ENCODE peak calls at places on chromosomes 2 and 18, in eight cellular contexts. One of them, this sample, is unnamed.
A peak's percentile ranks its signal among the peaks of the same experiment; 100 is the strongest.

GRCh38 chr2:10234013-10234306 is 68.7 kb upstream of the HPCAL1 start:
- DNase-seq in HCT116: no peak
- DNase-seq in myocyte: no peak
- DNase-seq in CD8-positive, alpha-beta memory T cell: no peak
- DNase-seq in cardiac fibroblast: no peak
- DNase-seq in mucosa of gallbladder: no peak
- DNase-seq in stimulated activated CD4-positive, alpha-beta T cell treated with anti-CD3 and anti-CD28 coated beads, Interleukin-12 subunit alpha, Interleukin-12 subunit beta, amount 100 ng/mL, for 4 hours: no peak
- DNase-seq in activated CD8-positive, alpha-beta T cell treated with anti-CD3 and anti-CD28 coated beads, Interleukin-2, amount 10 ng/mL, durations not matched to agents 7 days and 5 days: no peak
- DNase-seq in this sample: no peak

GRCh38 chr2:1115843-1116539 is 165.3 kb downstream of the SNTG2 start:
- DNase-seq in myocyte: no peak
- DNase-seq in stimulated activated CD4-positive, alpha-beta T cell treated with anti-CD3 and anti-CD28 coated beads, Interleukin-12 subunit alpha, Interleukin-12 subunit beta, amount 100 ng/mL, for 4 hours: no peak
- DNase-seq in CD8-positive, alpha-beta memory T cell: no peak
- DNase-seq in HCT116: no peak
- DNase-seq in activated CD8-positive, alpha-beta T cell treated with anti-CD3 and anti-CD28 coated beads, Interleukin-2, amount 10 ng/mL, durations not matched to agents 7 days and 5 days: no peak
- DNase-seq in cardiac fibroblast: no peak
- DNase-seq in mucosa of gallbladder: no peak
- DNase-seq in this sample: no peak

GRCh38 chr2:7813541-7814310 is 868.1 kb upstream of the ID2 start:
- DNase-seq in mucosa of gallbladder: no peak
- DNase-seq in activated CD8-positive, alpha-beta T cell treated with anti-CD3 and anti-CD28 coated beads, Interleukin-2, amount 10 ng/mL, durations not matched to agents 7 days and 5 days: no peak
- DNase-seq in stimulated activated CD4-positive, alpha-beta T cell treated with anti-CD3 and anti-CD28 coated beads, Interleukin-12 subunit alpha, Interleukin-12 subunit beta, amount 100 ng/mL, for 4 hours: no peak
- DNase-seq in myocyte: no peak
- DNase-seq in cardiac fibroblast: peak; percentile 46
- DNase-seq in CD8-positive, alpha-beta memory T cell: no peak
- DNase-seq in HCT116: no peak
- DNase-seq in this sample: no peak

GRCh38 chr2:180660207-180660606 is 320.2 kb upstream of the UBE2E3 start:
- DNase-seq in CD8-positive, alpha-beta memory T cell: no peak
- DNase-seq in HCT116: no peak
- DNase-seq in mucosa of gallbladder: no peak
- DNase-seq in myocyte: no peak
- DNase-seq in activated CD8-positive, alpha-beta T cell treated with anti-CD3 and anti-CD28 coated beads, Interleukin-2, amount 10 ng/mL, durations not matched to agents 7 days and 5 days: no peak
- DNase-seq in cardiac fibroblast: no peak
- DNase-seq in stimulated activated CD4-positive, alpha-beta T cell treated with anti-CD3 and anti-CD28 coated beads, Interleukin-12 subunit alpha, Interleukin-12 subunit beta, amount 100 ng/mL, for 4 hours: no peak
- DNase-seq in this sample: no peak

GRCh38 chr2:119367472-119368099 is 809 bp downstream of the DBI start:
- DNase-seq in CD8-positive, alpha-beta memory T cell: peak; percentile 29
- DNase-seq in stimulated activated CD4-positive, alpha-beta T cell treated with anti-CD3 and anti-CD28 coated beads, Interleukin-12 subunit alpha, Interleukin-12 subunit beta, amount 100 ng/mL, for 4 hours: peak; percentile 39
- DNase-seq in myocyte: peak; percentile 75
- DNase-seq in cardiac fibroblast: no peak
- DNase-seq in activated CD8-positive, alpha-beta T cell treated with anti-CD3 and anti-CD28 coated beads, Interleukin-2, amount 10 ng/mL, durations not matched to agents 7 days and 5 days: peak; percentile 68
- DNase-seq in mucosa of gallbladder: no peak
- DNase-seq in HCT116: no peak
- DNase-seq in this sample: peak; percentile 62

GRCh38 chr18:38077219-38077618 is 511.6 kb upstream of the CELF4 start:
- DNase-seq in mucosa of gallbladder: peak; percentile 10
- DNase-seq in HCT116: no peak
- DNase-seq in cardiac fibroblast: no peak
- DNase-seq in activated CD8-positive, alpha-beta T cell treated with anti-CD3 and anti-CD28 coated beads, Interleukin-2, amount 10 ng/mL, durations not matched to agents 7 days and 5 days: no peak
- DNase-seq in myocyte: no peak
- DNase-seq in CD8-positive, alpha-beta memory T cell: no peak
- DNase-seq in stimulated activated CD4-positive, alpha-beta T cell treated with anti-CD3 and anti-CD28 coated beads, Interleukin-12 subunit alpha, Interleukin-12 subunit beta, amount 100 ng/mL, for 4 hours: no peak
- DNase-seq in this sample: no peak

GRCh38 chr2:134900151-134900550 is 18.5 kb upstream of the CCNT2 start:
- DNase-seq in HCT116: no peak
- DNase-seq in activated CD8-positive, alpha-beta T cell treated with anti-CD3 and anti-CD28 coated beads, Interleukin-2, amount 10 ng/mL, durations not matched to agents 7 days and 5 days: no peak
- DNase-seq in mucosa of gallbladder: no peak
- DNase-seq in cardiac fibroblast: peak; percentile 48
- DNase-seq in CD8-positive, alpha-beta memory T cell: no peak
- DNase-seq in myocyte: peak; percentile 72
- DNase-seq in stimulated activated CD4-positive, alpha-beta T cell treated with anti-CD3 and anti-CD28 coated beads, Interleukin-12 subunit alpha, Interleukin-12 subunit beta, amount 100 ng/mL, for 4 hours: no peak
- DNase-seq in this sample: no peak

GRCh38 chr2:237591379-237591881 is 896 bp upstream of the RAB17 start:
- DNase-seq in myocyte: no peak
- DNase-seq in mucosa of gallbladder: no peak
- DNase-seq in HCT116: peak; percentile 28
- DNase-seq in cardiac fibroblast: no peak
- DNase-seq in activated CD8-positive, alpha-beta T cell treated with anti-CD3 and anti-CD28 coated beads, Interleukin-2, amount 10 ng/mL, durations not matched to agents 7 days and 5 days: peak; percentile 51
- DNase-seq in CD8-positive, alpha-beta memory T cell: no peak
- DNase-seq in stimulated activated CD4-positive, alpha-beta T cell treated with anti-CD3 and anti-CD28 coated beads, Interleukin-12 subunit alpha, Interleukin-12 subunit beta, amount 100 ng/mL, for 4 hours: no peak
- DNase-seq in this sample: peak; percentile 47

GRCh38 chr2:157473585-157473984 is 29.7 kb upstream of the CYTIP start:
- DNase-seq in myocyte: no peak
- DNase-seq in mucosa of gallbladder: no peak
- DNase-seq in stimulated activated CD4-positive, alpha-beta T cell treated with anti-CD3 and anti-CD28 coated beads, Interleukin-12 subunit alpha, Interleukin-12 subunit beta, amount 100 ng/mL, for 4 hours: no peak
- DNase-seq in cardiac fibroblast: peak; percentile 41
- DNase-seq in CD8-positive, alpha-beta memory T cell: no peak
- DNase-seq in HCT116: no peak
- DNase-seq in activated CD8-positive, alpha-beta T cell treated with anti-CD3 and anti-CD28 coated beads, Interleukin-2, amount 10 ng/mL, durations not matched to agents 7 days and 5 days: no peak
- DNase-seq in this sample: no peak

GRCh38 chr2:239636808-239637207 is 236.0 kb upstream of the HDAC4 start:
- DNase-seq in cardiac fibroblast: no peak
- DNase-seq in CD8-positive, alpha-beta memory T cell: no peak
- DNase-seq in myocyte: no peak
- DNase-seq in activated CD8-positive, alpha-beta T cell treated with anti-CD3 and anti-CD28 coated beads, Interleukin-2, amount 10 ng/mL, durations not matched to agents 7 days and 5 days: no peak
- DNase-seq in HCT116: no peak
- DNase-seq in mucosa of gallbladder: no peak
- DNase-seq in stimulated activated CD4-positive, alpha-beta T cell treated with anti-CD3 and anti-CD28 coated beads, Interleukin-12 subunit alpha, Interleukin-12 subunit beta, amount 100 ng/mL, for 4 hours: no peak
- DNase-seq in this sample: no peak

GRCh38 chr2:109659356-109660045 is 45.3 kb downstream of the SOWAHC start:
- DNase-seq in HCT116: no peak
- DNase-seq in myocyte: peak; percentile 43
- DNase-seq in mucosa of gallbladder: no peak
- DNase-seq in activated CD8-positive, alpha-beta T cell treated with anti-CD3 and anti-CD28 coated beads, Interleukin-2, amount 10 ng/mL, durations not matched to agents 7 days and 5 days: no peak
- DNase-seq in stimulated activated CD4-positive, alpha-beta T cell treated with anti-CD3 and anti-CD28 coated beads, Interleukin-12 subunit alpha, Interleukin-12 subunit beta, amount 100 ng/mL, for 4 hours: no peak
- DNase-seq in CD8-positive, alpha-beta memory T cell: no peak
- DNase-seq in cardiac fibroblast: no peak
- DNase-seq in this sample: no peak

GRCh38 chr2:11778923-11779757 is 32.7 kb downstream of the LPIN1 start:
- DNase-seq in cardiac fibroblast: peak; percentile 75
- DNase-seq in mucosa of gallbladder: peak; percentile 72
- DNase-seq in HCT116: peak; percentile 34
- DNase-seq in CD8-positive, alpha-beta memory T cell: peak; percentile 73
- DNase-seq in stimulated activated CD4-positive, alpha-beta T cell treated with anti-CD3 and anti-CD28 coated beads, Interleukin-12 subunit alpha, Interleukin-12 subunit beta, amount 100 ng/mL, for 4 hours: peak; percentile 89
- DNase-seq in activated CD8-positive, alpha-beta T cell treated with anti-CD3 and anti-CD28 coated beads, Interleukin-2, amount 10 ng/mL, durations not matched to agents 7 days and 5 days: peak; percentile 90
- DNase-seq in myocyte: peak; percentile 74
- DNase-seq in this sample: peak; percentile 88

GRCh38 chr18:51370996-51371395 is 173.5 kb upstream of the MEX3C start:
- DNase-seq in CD8-positive, alpha-beta memory T cell: no peak
- DNase-seq in myocyte: no peak
- DNase-seq in cardiac fibroblast: no peak
- DNase-seq in HCT116: no peak
- DNase-seq in activated CD8-positive, alpha-beta T cell treated with anti-CD3 and anti-CD28 coated beads, Interleukin-2, amount 10 ng/mL, durations not matched to agents 7 days and 5 days: no peak
- DNase-seq in mucosa of gallbladder: no peak
- DNase-seq in stimulated activated CD4-positive, alpha-beta T cell treated with anti-CD3 and anti-CD28 coated beads, Interleukin-12 subunit alpha, Interleukin-12 subunit beta, amount 100 ng/mL, for 4 hours: no peak
- DNase-seq in this sample: no peak

GRCh38 chr18:46325836-46326235 is 221.7 kb downstream of the HAUS1 start:
- DNase-seq in stimulated activated CD4-positive, alpha-beta T cell treated with anti-CD3 and anti-CD28 coated beads, Interleukin-12 subunit alpha, Interleukin-12 subunit beta, amount 100 ng/mL, for 4 hours: no peak
- DNase-seq in activated CD8-positive, alpha-beta T cell treated with anti-CD3 and anti-CD28 coated beads, Interleukin-2, amount 10 ng/mL, durations not matched to agents 7 days and 5 days: no peak
- DNase-seq in myocyte: no peak
- DNase-seq in CD8-positive, alpha-beta memory T cell: no peak
- DNase-seq in cardiac fibroblast: no peak
- DNase-seq in mucosa of gallbladder: no peak
- DNase-seq in HCT116: no peak
- DNase-seq in this sample: no peak

GRCh38 chr2:127080941-127081769 is 25.8 kb downstream of the BIN1 start:
- DNase-seq in stimulated activated CD4-positive, alpha-beta T cell treated with anti-CD3 and anti-CD28 coated beads, Interleukin-12 subunit alpha, Interleukin-12 subunit beta, amount 100 ng/mL, for 4 hours: peak; percentile 41
- DNase-seq in mucosa of gallbladder: peak; percentile 53
- DNase-seq in activated CD8-positive, alpha-beta T cell treated with anti-CD3 and anti-CD28 coated beads, Interleukin-2, amount 10 ng/mL, durations not matched to agents 7 days and 5 days: peak; percentile 68
- DNase-seq in HCT116: no peak
- DNase-seq in CD8-positive, alpha-beta memory T cell: peak; percentile 55
- DNase-seq in cardiac fibroblast: no peak
- DNase-seq in myocyte: peak; percentile 96
- DNase-seq in this sample: peak; percentile 64

GRCh38 chr18:9117980-9118841 is 15.7 kb downstream of the NDUFV2 start:
- DNase-seq in stimulated activated CD4-positive, alpha-beta T cell treated with anti-CD3 and anti-CD28 coated beads, Interleukin-12 subunit alpha, Interleukin-12 subunit beta, amount 100 ng/mL, for 4 hours: no peak
- DNase-seq in CD8-positive, alpha-beta memory T cell: peak; percentile 43
- DNase-seq in mucosa of gallbladder: no peak
- DNase-seq in cardiac fibroblast: peak; percentile 37
- DNase-seq in myocyte: no peak
- DNase-seq in HCT116: no peak
- DNase-seq in activated CD8-positive, alpha-beta T cell treated with anti-CD3 and anti-CD28 coated beads, Interleukin-2, amount 10 ng/mL, durations not matched to agents 7 days and 5 days: no peak
- DNase-seq in this sample: no peak

GRCh38 chr18:23964282-23965238 is 50.0 kb upstream of the TTC39C start:
- DNase-seq in myocyte: no peak
- DNase-seq in cardiac fibroblast: no peak
- DNase-seq in stimulated activated CD4-positive, alpha-beta T cell treated with anti-CD3 and anti-CD28 coated beads, Interleukin-12 subunit alpha, Interleukin-12 subunit beta, amount 100 ng/mL, for 4 hours: peak; percentile 28
- DNase-seq in CD8-positive, alpha-beta memory T cell: peak; percentile 67
- DNase-seq in mucosa of gallbladder: peak; percentile 59
- DNase-seq in activated CD8-positive, alpha-beta T cell treated with anti-CD3 and anti-CD28 coated beads, Interleukin-2, amount 10 ng/mL, durations not matched to agents 7 days and 5 days: peak; percentile 80
- DNase-seq in HCT116: peak; percentile 55
- DNase-seq in this sample: peak; percentile 60

GRCh38 chr2:82797469-82797868 is 1661.6 kb downstream of the SUCLG1 start:
- DNase-seq in myocyte: no peak
- DNase-seq in CD8-positive, alpha-beta memory T cell: no peak
- DNase-seq in mucosa of gallbladder: no peak
- DNase-seq in stimulated activated CD4-positive, alpha-beta T cell treated with anti-CD3 and anti-CD28 coated beads, Interleukin-12 subunit alpha, Interleukin-12 subunit beta, amount 100 ng/mL, for 4 hours: no peak
- DNase-seq in activated CD8-positive, alpha-beta T cell treated with anti-CD3 and anti-CD28 coated beads, Interleukin-2, amount 10 ng/mL, durations not matched to agents 7 days and 5 days: no peak
- DNase-seq in HCT116: no peak
- DNase-seq in cardiac fibroblast: no peak
- DNase-seq in this sample: no peak

GRCh38 chr2:197386242-197386641 is 48.6 kb downstream of the SF3B1 start:
- DNase-seq in HCT116: no peak
- DNase-seq in mucosa of gallbladder: no peak
- DNase-seq in stimulated activated CD4-positive, alpha-beta T cell treated with anti-CD3 and anti-CD28 coated beads, Interleukin-12 subunit alpha, Interleukin-12 subunit beta, amount 100 ng/mL, for 4 hours: no peak
- DNase-seq in CD8-positive, alpha-beta memory T cell: no peak
- DNase-seq in activated CD8-positive, alpha-beta T cell treated with anti-CD3 and anti-CD28 coated beads, Interleukin-2, amount 10 ng/mL, durations not matched to agents 7 days and 5 days: no peak
- DNase-seq in myocyte: no peak
- DNase-seq in cardiac fibroblast: no peak
- DNase-seq in this sample: no peak

GRCh38 chr2:174224125-174224524 is 24.2 kb downstream of the OLA1 start:
- DNase-seq in cardiac fibroblast: no peak
- DNase-seq in CD8-positive, alpha-beta memory T cell: no peak
- DNase-seq in myocyte: no peak
- DNase-seq in activated CD8-positive, alpha-beta T cell treated with anti-CD3 and anti-CD28 coated beads, Interleukin-2, amount 10 ng/mL, durations not matched to agents 7 days and 5 days: no peak
- DNase-seq in HCT116: no peak
- DNase-seq in stimulated activated CD4-positive, alpha-beta T cell treated with anti-CD3 and anti-CD28 coated beads, Interleukin-12 subunit alpha, Interleukin-12 subunit beta, amount 100 ng/mL, for 4 hours: no peak
- DNase-seq in mucosa of gallbladder: no peak
- DNase-seq in this sample: no peak

GRCh38 chr2:237122214-237122666 is 36.6 kb downstream of the COPS8 start:
- DNase-seq in cardiac fibroblast: peak; percentile 91
- DNase-seq in HCT116: peak; percentile 79
- DNase-seq in stimulated activated CD4-positive, alpha-beta T cell treated with anti-CD3 and anti-CD28 coated beads, Interleukin-12 subunit alpha, Interleukin-12 subunit beta, amount 100 ng/mL, for 4 hours: peak; percentile 38
- DNase-seq in CD8-positive, alpha-beta memory T cell: no peak
- DNase-seq in myocyte: peak; percentile 70
- DNase-seq in mucosa of gallbladder: peak; percentile 44
- DNase-seq in activated CD8-positive, alpha-beta T cell treated with anti-CD3 and anti-CD28 coated beads, Interleukin-2, amount 10 ng/mL, durations not matched to agents 7 days and 5 days: peak; percentile 61
- DNase-seq in this sample: peak; percentile 50